ENCODE peak calls at places on chromosomes 3 and 15, in nine cellular contexts. E, I, V, W, H, R, B, P and O are unnamed samples.

GRCh38 chr15:69666921-69667811 is 214.5 kb downstream of the RPLP1 start:
- DNase-seq in E (peak; percentile 52), I (no peak), V (no peak), W (no peak), H (no peak), R (peak; percentile 58), B (no peak), P (no peak), O (no peak)

GRCh38 chr3:13839253-13839652 is 40.6 kb downstream of the WNT7A start:
- DNase-seq in E (no peak), I (no peak), V (no peak), W (no peak), H (no peak), R (no peak), B (no peak), P (no peak), O (no peak)

GRCh38 chr3:128523591-128523990 is 30.6 kb upstream of the GATA2 start:
- DNase-seq in E (no peak), I (no peak), V (no peak), W (no peak), H (no peak), R (no peak), B (no peak), P (no peak), O (no peak)

GRCh38 chr3:153339065-153339464 is 177.0 kb downstream of the RAP2B start:
- DNase-seq in E (no peak), I (no peak), V (no peak), W (no peak), H (peak; percentile 15), R (no peak), B (no peak), P (peak; percentile 19), O (no peak)

GRCh38 chr15:41969851-41970431 is 2.4 kb downstream of the EHD4 start:
- DNase-seq in E (no peak), I (peak; percentile 23), V (no peak), W (no peak), H (peak; percentile 45), R (no peak), B (no peak), P (no peak), O (no peak)

GRCh38 chr15:88681610-88682221 is 42.9 kb downstream of the ISG20 start:
- DNase-seq in E (no peak), I (no peak), V (no peak), W (no peak), H (no peak), R (peak; percentile 65), B (no peak), P (no peak), O (no peak)

GRCh38 chr15:26771168-26771916 is 1.5 kb downstream of the GABRB3 start:
- DNase-seq in E (no peak), I (no peak), V (no peak), W (peak; percentile 79), H (no peak), R (peak; percentile 44), B (no peak), P (peak; percentile 2), O (no peak)

GRCh38 chr3:187978433-187979011 is 175.4 kb upstream of the LPP start:
- DNase-seq in E (no peak), I (no peak), V (no peak), W (no peak), H (peak; percentile 51), R (no peak), B (no peak), P (no peak), O (no peak)

GRCh38 chr3:115958531-115958930 is 335.2 kb downstream of the GAP43 start:
- DNase-seq in E (no peak), I (no peak), V (no peak), W (no peak), H (no peak), R (no peak), B (no peak), P (no peak), O (no peak)

GRCh38 chr3:54891540-54891897 is 36.3 kb downstream of the LRTM1 start:
- DNase-seq in E (peak; percentile 73), I (peak; percentile 96), V (peak; percentile 79), W (no peak), H (peak; percentile 98), R (peak; percentile 66), B (no peak), P (peak; percentile 95), O (peak; percentile 83)

GRCh38 chr3:108146139-108146538 is 55.3 kb upstream of the CD47 start:
- DNase-seq in E (no peak), I (no peak), V (no peak), W (no peak), H (no peak), R (no peak), B (no peak), P (no peak), O (no peak)

GRCh38 chr15:48573780-48574179 is 71.7 kb downstream of the FBN1 start:
- DNase-seq in E (no peak), I (no peak), V (no peak), W (no peak), H (no peak), R (no peak), B (no peak), P (no peak), O (no peak)

GRCh38 chr3:125120370-125121122 is 64.7 kb upstream of the HEG1 start:
- DNase-seq in E (no peak), I (no peak), V (no peak), W (no peak), H (peak; percentile 67), R (peak; percentile 52), B (no peak), P (peak; percentile 63), O (no peak)

GRCh38 chr3:190718691-190719090 is 143.8 kb downstream of the GMNC start:
- DNase-seq in E (no peak), I (peak; percentile 68), V (no peak), W (no peak), H (peak; percentile 87), R (no peak), B (no peak), P (peak; percentile 29), O (no peak)

GRCh38 chr3:190721330-190721729 is 141.2 kb downstream of the GMNC start:
- DNase-seq in E (no peak), I (peak; percentile 50), V (no peak), W (no peak), H (peak; percentile 7), R (no peak), B (no peak), P (no peak), O (no peak)

GRCh38 chr3:190722181-190722905 is 140.2 kb downstream of the GMNC start:
- DNase-seq in E (no peak), I (no peak), V (no peak), W (no peak), H (peak; percentile 29), R (no peak), B (no peak), P (no peak), O (no peak)

GRCh38 chr3:190716961-190717360 is 145.5 kb downstream of the GMNC start:
- DNase-seq in E (no peak), I (no peak), V (no peak), W (no peak), H (no peak), R (no peak), B (no peak), P (no peak), O (no peak)

GRCh38 chr3:190718097-190718496 is 144.4 kb downstream of the GMNC start:
- DNase-seq in E (no peak), I (no peak), V (peak; percentile 2), W (no peak), H (peak; percentile 7), R (no peak), B (no peak), P (no peak), O (no peak)
- TF ChIP-seq CTCF in E (no peak), I (no peak), V (no peak), W (no peak), H (peak; percentile 6), R (peak; percentile 6), B (no peak), P (no peak), O (no peak)

DNA sequence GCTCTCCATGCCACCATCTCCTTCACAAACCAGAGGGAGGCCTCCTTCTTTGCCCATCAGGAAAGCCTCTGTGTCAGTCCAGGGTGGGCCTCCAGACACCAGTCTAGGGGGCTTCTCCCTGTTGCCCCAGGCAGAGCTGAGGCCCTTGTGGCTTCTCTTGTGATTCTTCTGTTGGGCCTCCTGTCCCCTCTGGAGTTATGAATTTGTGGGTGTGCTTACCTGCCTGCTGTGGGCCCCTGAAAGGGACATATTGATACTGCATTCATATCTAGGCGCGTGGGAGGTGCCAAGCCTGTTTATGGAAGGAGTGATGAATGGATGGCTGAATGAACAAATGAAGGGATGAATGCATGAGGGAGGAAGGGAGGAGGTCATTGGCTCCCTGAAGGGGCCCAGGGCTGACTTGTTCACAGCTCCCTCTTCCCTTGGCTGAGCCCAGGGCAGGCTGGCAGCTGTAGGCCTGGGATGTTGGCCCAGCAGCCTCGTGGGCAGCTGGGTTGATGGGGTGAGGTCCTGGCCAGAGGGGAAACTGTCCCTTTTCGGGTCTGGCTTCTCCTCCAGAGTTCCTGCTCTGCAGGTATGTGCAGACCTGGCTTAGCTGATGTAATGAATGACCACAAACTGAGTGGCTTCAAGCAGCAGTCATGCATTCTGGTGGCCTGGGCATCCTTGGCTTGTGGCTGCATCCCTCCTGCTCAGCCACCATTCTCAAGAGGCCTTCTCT is 195.4 kb downstream of the GOLGA6L6 start:
- DNase-seq in E (no peak), I (no peak), V (peak; percentile 20), W (peak; percentile 19), H (no peak), R (no peak), B (no peak), P (no peak), O (no peak)
- TF ChIP-seq CTCF in E (no peak), I (no peak), V (no peak), W (no peak), H (no peak), R (no peak), B (no peak), P (no peak), O (no peak)

GRCh38 chr15:29550834-29551465 is 271.3 kb downstream of the TJP1 start:
- DNase-seq in E (no peak), I (no peak), V (no peak), W (no peak), H (no peak), R (no peak), B (no peak), P (no peak), O (no peak)
- TF ChIP-seq CTCF in E (no peak), I (no peak), V (no peak), W (no peak), H (no peak), R (no peak), B (no peak), P (no peak), O (no peak)

DNA sequence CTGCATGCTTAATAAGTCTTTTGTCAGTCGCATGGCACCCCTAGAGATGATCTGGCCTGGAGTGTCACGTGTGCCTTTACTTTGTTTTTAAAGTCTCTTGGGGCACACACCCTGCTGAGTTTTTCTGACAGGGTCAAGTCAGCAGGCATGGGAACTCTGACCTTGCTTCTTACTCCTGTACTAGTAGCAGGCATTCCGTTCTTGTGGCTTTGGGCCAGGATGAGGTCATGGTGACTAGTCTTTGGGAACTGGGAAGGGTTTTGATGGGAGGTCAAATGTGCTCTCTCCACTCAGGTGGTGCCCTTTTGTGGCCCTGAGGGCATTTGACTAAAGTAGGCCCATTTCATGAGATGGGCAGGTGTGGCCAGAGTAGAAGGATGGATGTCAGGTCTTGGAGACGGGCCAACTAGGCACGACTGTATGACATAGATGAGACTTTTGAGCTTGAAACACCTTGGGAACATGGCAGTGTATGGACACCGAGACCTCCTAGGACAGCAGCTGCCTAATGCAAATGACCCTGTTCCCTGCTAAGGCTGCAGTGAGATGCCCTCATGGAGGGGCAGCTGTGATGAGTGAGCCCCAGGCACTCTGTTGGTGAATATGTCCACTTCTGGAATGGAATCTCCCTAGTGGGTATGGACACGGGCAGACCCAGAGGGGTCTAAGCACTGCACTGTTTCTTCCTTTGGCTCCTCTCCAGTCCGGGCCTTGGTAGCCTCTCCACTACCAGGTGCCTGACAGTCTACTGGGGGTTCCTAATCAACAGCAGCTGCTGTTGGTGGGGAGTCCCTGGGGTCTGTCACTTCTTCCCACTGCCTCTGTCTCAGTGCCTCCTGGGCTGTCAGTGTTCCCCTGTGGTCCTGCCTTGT is 16.4 kb downstream of the SRPRB start:
- DNase-seq in E (no peak), I (peak; percentile 94), V (no peak), W (no peak), H (peak; percentile 69), R (no peak), B (peak; percentile 55), P (peak; percentile 70), O (peak; percentile 34)
- TF ChIP-seq CTCF in E (no peak), I (peak; percentile 62), V (no peak), W (peak; percentile 32), H (peak; percentile 22), R (no peak), B (peak; percentile 29), P (no peak), O (no peak)